ENCODE peak calls at places on chromosomes 6 and 20, in eight cellular contexts. Y is hypothalamus; K is NCI-H1105 treated with DMSO at 0.1 percent for 48 hours; G is HTR-8/SVneo; B is HT1080; D is neural progenitor cell; A is T-helper 17 cell; N is stimulated activated CD4-positive, alpha-beta T cell treated with anti-CD3 and anti-CD28 coated beads, Interleukin-1b, Interleukin-23, amount 100 ng/mL, for 1 hour. P is an unnamed sample.

GRCh38 chr20:56800088-56800487 is 171.0 kb downstream of the TFAP2C start:
- DNase-seq in Y (no peak), K (no peak), G (no peak), B (no peak), D (no peak), A (no peak), N (no peak), P (no peak)

GRCh38 chr20:11544029-11544678 is 373.5 kb upstream of the BTBD3 start:
- DNase-seq in Y (no peak), K (peak; percentile 55), G (peak; percentile 59), B (peak; percentile 61), D (peak; percentile 71), A (no peak), N (no peak), P (peak; percentile 75)

GRCh38 chr20:53159144-53159543 is 187.0 kb downstream of the TSHZ2 start:
- DNase-seq in Y (no peak), K (no peak), G (no peak), B (no peak), D (no peak), A (no peak), N (no peak), P (no peak)

GRCh38 chr6:96809119-96809518 is 28.2 kb downstream of the GPR63 start:
- DNase-seq in Y (no peak), K (no peak), G (no peak), B (no peak), D (no peak), A (no peak), N (no peak), P (no peak)

GRCh38 chr6:64411226-64411625 is 775.6 kb downstream of the PHF3 start:
- DNase-seq in Y (no peak), K (no peak), G (no peak), B (no peak), D (no peak), A (no peak), N (no peak), P (no peak)

GRCh38 chr20:18477821-18478220 is 10.6 kb downstream of the POLR3F start:
- DNase-seq in Y (no peak), K (no peak), G (no peak), B (no peak), D (no peak), A (no peak), N (no peak), P (no peak)

GRCh38 chr6:151784441-151785214 is 22.9 kb upstream of the ESR1 start:
- DNase-seq in Y (no peak), K (no peak), G (no peak), B (no peak), D (no peak), A (no peak), N (no peak), P (peak; percentile 66)

GRCh38 chr20:17854307-17854903 is 114.2 kb downstream of the SNX5 start:
- DNase-seq in Y (no peak), K (no peak), G (peak; percentile 47), B (peak; percentile 43), D (peak; percentile 44), A (no peak), N (no peak), P (peak; percentile 52)

GRCh38 chr6:111711476-111711875 is 105.8 kb upstream of the TRAF3IP2 start:
- DNase-seq in Y (no peak), K (peak; percentile 93), G (no peak), B (no peak), D (peak; percentile 18), A (no peak), N (no peak), P (no peak)

GRCh38 chr6:44855562-44856494 is 468.3 kb downstream of the CDC5L start:
- DNase-seq in Y (no peak), K (peak; percentile 49), G (no peak), B (no peak), D (no peak), A (no peak), N (no peak), P (no peak)

GRCh38 chr6:491233-491632 is 99.7 kb downstream of the IRF4 start:
- DNase-seq in Y (no peak), K (no peak), G (no peak), B (no peak), D (no peak), A (no peak), N (no peak), P (no peak)

GRCh38 chr6:143125896-143126573 is 65.3 kb downstream of the AIG1 start:
- DNase-seq in Y (no peak), K (no peak), G (no peak), B (peak; percentile 64), D (no peak), A (no peak), N (no peak), P (no peak)

GRCh38 chr20:56630086-56630493 is 984 bp downstream of the TFAP2C start:
- DNase-seq in Y (no peak), K (peak; percentile 38), G (peak; percentile 99), B (peak; percentile 80), D (peak; percentile 95), A (no peak), N (no peak), P (peak; percentile 88)

GRCh38 chr20:39674842-39675241 is 712.7 kb downstream of the DHX35 start:
- DNase-seq in Y (no peak), K (no peak), G (no peak), B (no peak), D (no peak), A (no peak), N (no peak), P (no peak)

GRCh38 chr6:151167034-151167433 is 72.7 kb upstream of the AKAP12 start:
- DNase-seq in Y (no peak), K (no peak), G (no peak), B (no peak), D (no peak), A (no peak), N (no peak), P (no peak)

GRCh38 chr6:37830225-37830624 is 10.7 kb downstream of the ZFAND3 start:
- DNase-seq in Y (no peak), K (no peak), G (no peak), B (no peak), D (no peak), A (no peak), N (no peak), P (no peak)

GRCh38 chr20:63974402-63975200 is 4.8 kb downstream of the SAMD10 start:
- DNase-seq in Y (no peak), K (peak; percentile 40), G (no peak), B (no peak), D (no peak), A (no peak), N (no peak), P (peak; percentile 45)

GRCh38 chr6:157999100-158000051 is 17.7 kb downstream of the SYNJ2 start:
- DNase-seq in Y (no peak), K (no peak), G (no peak), B (no peak), D (no peak), A (no peak), N (no peak), P (no peak)

GRCh38 chr20:45016089-45016641 is 49.9 kb downstream of the STK4 start:
- DNase-seq in Y (no peak), K (no peak), G (no peak), B (no peak), D (no peak), A (no peak), N (no peak), P (no peak)

GRCh38 chr20:25394996-25395395 is 4.4 kb upstream of the ABHD12 start:
- DNase-seq in Y (no peak), K (no peak), G (no peak), B (no peak), D (no peak), A (no peak), N (no peak), P (no peak)

GRCh38 chr6:156598316-156598715 is 178.9 kb upstream of the ARID1B start:
- DNase-seq in Y (no peak), K (no peak), G (no peak), B (no peak), D (no peak), A (no peak), N (no peak), P (no peak)

GRCh38 chr6:21748343-21749063 is 155.0 kb downstream of the SOX4 start:
- DNase-seq in Y (no peak), K (peak; percentile 92), G (no peak), B (no peak), D (no peak), A (no peak), N (no peak), P (peak; percentile 73)

GRCh38 chr6:15956205-15957106 is 172.4 kb upstream of the MYLIP start:
- DNase-seq in Y (no peak), K (peak; percentile 18), G (no peak), B (peak; percentile 20), D (no peak), A (no peak), N (no peak), P (peak; percentile 32)

GRCh38 chr6:131924881-131925474 is 26.2 kb downstream of the CCN2 start:
- DNase-seq in Y (no peak), K (peak; percentile 53), G (peak; percentile 57), B (peak; percentile 54), D (peak; percentile 62), A (no peak), N (no peak), P (peak; percentile 61)

GRCh38 chr20:14337400-14338171 is at the start of gene FLRT3:
- DNase-seq in Y (peak; percentile 32), K (peak; percentile 82), G (peak; percentile 14), B (peak; percentile 96), D (peak; percentile 92), A (no peak), N (no peak), P (peak; percentile 97)

GRCh38 chr6:135196739-135197510 is 15.8 kb downstream of the MYB start:
- DNase-seq in Y (no peak), K (no peak), G (no peak), B (no peak), D (no peak), A (no peak), N (no peak), P (no peak)

GRCh38 chr20:20214757-20215275 is 153.1 kb upstream of the INSM1 start:
- DNase-seq in Y (no peak), K (no peak), G (no peak), B (no peak), D (no peak), A (no peak), N (no peak), P (no peak)

GRCh38 chr6:130775421-130776012 is 51.7 kb upstream of the SMLR1 start:
- DNase-seq in Y (no peak), K (no peak), G (no peak), B (peak; percentile 6), D (no peak), A (no peak), N (no peak), P (no peak)

GRCh38 chr6:113412589-113413367 is 444.4 kb upstream of the MARCKS start:
- DNase-seq in Y (no peak), K (peak; percentile 19), G (no peak), B (no peak), D (no peak), A (no peak), N (no peak), P (no peak)

GRCh38 chr6:131949909-131950766 is 1.0 kb downstream of the CCN2 start:
- DNase-seq in Y (peak; percentile 13), K (peak; percentile 87), G (no peak), B (peak; percentile 85), D (peak; percentile 91), A (no peak), N (no peak), P (peak; percentile 90)

GRCh38 chr6:107600936-107601335 is 111.0 kb downstream of the SOBP start:
- DNase-seq in Y (no peak), K (no peak), G (peak; percentile 71), B (peak; percentile 54), D (peak; percentile 79), A (no peak), N (no peak), P (peak; percentile 67)

GRCh38 chr20:37627060-37627766 is 66.6 kb upstream of the CTNNBL1 start:
- DNase-seq in Y (no peak), K (no peak), G (peak; percentile 76), B (peak; percentile 43), D (peak; percentile 88), A (no peak), N (no peak), P (peak; percentile 69)

P was measured in MCF 10A.